ENCODE peak calls at places on chromosomes 4 and X, in seven cellular contexts. K is substantia nigra, R is HCT116, M is mammary epithelial cell, Y is adrenal gland, A is body of pancreas, H is OCI-LY7. L is an unnamed sample.

GRCh38 chr4:76420901-76421581 is at the start of gene CCDC158:
- DNase-seq in K (no peak), R (no peak), M (no peak), Y (no peak), A (peak), H (no peak), L (no peak)

GRCh38 chrX:10017866-10018265 is 50.7 kb downstream of the CLDN34 start:
- DNase-seq in K (no peak), R (peak), M (peak), Y (no peak), A (no peak), H (peak), L (no peak)

GRCh38 chr4:110998308-110998707 is 375.4 kb upstream of the PITX2 start:
- DNase-seq in K (no peak), R (no peak), M (no peak), Y (no peak), A (no peak), H (no peak), L (no peak)

GRCh38 chr4:44186096-44186849 is 262.3 kb downstream of the KCTD8 start:
- DNase-seq in K (no peak), R (no peak), M (no peak), Y (no peak), A (no peak), H (no peak), L (no peak)

GRCh38 chr4:74311696-74312313 is 3.5 kb downstream of the EPGN start:
- DNase-seq in K (no peak), R (peak), M (peak), Y (no peak), A (peak), H (peak), L (no peak)

GRCh38 chr4:148962539-148963290 is 520.5 kb upstream of the NR3C2 start:
- DNase-seq in K (no peak), R (no peak), M (peak), Y (no peak), A (no peak), H (no peak), L (no peak)

GRCh38 chrX:63993936-63994335 is 208.9 kb upstream of the ARHGEF9 start:
- DNase-seq in K (no peak), R (no peak), M (no peak), Y (no peak), A (no peak), H (no peak), L (no peak)

GRCh38 chr4:84971319-84971932 is 4.9 kb upstream of the WDFY3 start:
- DNase-seq in K (no peak), R (peak), M (peak), Y (no peak), A (no peak), H (peak), L (no peak)

GRCh38 chrX:132209527-132209926 is 9.7 kb downstream of the RAP2C start:
- DNase-seq in K (no peak), R (no peak), M (peak), Y (no peak), A (no peak), H (no peak), L (no peak)

GRCh38 chr4:86960557-86960959 is 25.7 kb downstream of the AFF1 start:
- DNase-seq in K (no peak), R (no peak), M (no peak), Y (no peak), A (no peak), H (peak), L (no peak)

GRCh38 chr4:4270529-4270928 is 19.4 kb downstream of the LYAR start:
- DNase-seq in K (no peak), R (no peak), M (peak), Y (no peak), A (no peak), H (no peak), L (no peak)

GRCh38 chrX:85922821-85923220 is 124.5 kb downstream of the CHM start:
- DNase-seq in K (no peak), R (no peak), M (peak), Y (no peak), A (no peak), H (no peak), L (peak)

GRCh38 chr4:140122891-140123290 is 31.1 kb downstream of the MAML3 start:
- DNase-seq in K (no peak), R (no peak), M (no peak), Y (no peak), A (no peak), H (no peak), L (no peak)

GRCh38 chrX:1450381-1451161 is 2.1 kb downstream of the ASMTL start:
- DNase-seq in K (no peak), R (no peak), M (no peak), Y (peak), A (no peak), H (no peak), L (no peak)

GRCh38 chr4:72809208-72809607 is 240.2 kb upstream of the ADAMTS3 start:
- DNase-seq in K (no peak), R (no peak), M (peak), Y (no peak), A (no peak), H (no peak), L (peak)

GRCh38 chr4:64682946-64683345 is 273.7 kb upstream of the TECRL start:
- DNase-seq in K (no peak), R (no peak), M (no peak), Y (no peak), A (no peak), H (no peak), L (no peak)

GRCh38 chr4:95548738-95549245 is at the start of gene UNC5C:
- DNase-seq in K (peak), R (no peak), M (peak), Y (peak), A (peak), H (no peak), L (no peak)

GRCh38 chr4:123591875-123592274 is 195.3 kb downstream of the SPRY1 start:
- DNase-seq in K (no peak), R (no peak), M (no peak), Y (no peak), A (no peak), H (no peak), L (no peak)

GRCh38 chr4:80138556-80139538 is 58.5 kb upstream of the PRDM8 start:
- DNase-seq in K (no peak), R (no peak), M (peak), Y (no peak), A (no peak), H (no peak), L (peak)

GRCh38 chrX:106874075-106874474 is 29.1 kb downstream of the RIPPLY1 start:
- DNase-seq in K (no peak), R (no peak), M (no peak), Y (no peak), A (no peak), H (peak), L (no peak)

GRCh38 chr4:40194602-40195161 is 2.1 kb upstream of the RHOH start:
- DNase-seq in K (no peak), R (no peak), M (no peak), Y (no peak), A (no peak), H (peak), L (no peak)

GRCh38 chr4:8038702-8039251 is 99.1 kb upstream of the AFAP1 start:
- DNase-seq in K (no peak), R (no peak), M (no peak), Y (no peak), A (no peak), H (no peak), L (no peak)

GRCh38 chrX:15202458-15203177 is 67.3 kb downstream of the ASB9 start:
- DNase-seq in K (no peak), R (no peak), M (peak), Y (no peak), A (no peak), H (no peak), L (no peak)

GRCh38 chrX:26649534-26649933 is 433.6 kb downstream of the MAGEB5 start:
- DNase-seq in K (no peak), R (peak), M (peak), Y (no peak), A (no peak), H (peak), L (no peak)

GRCh38 chrX:30309139-30309571 is at the start of gene NR0B1:
- DNase-seq in K (no peak), R (no peak), M (no peak), Y (peak), A (peak), H (no peak), L (no peak)

GRCh38 chr4:182493377-182493776 is 250.2 kb downstream of the TENM3 start:
- DNase-seq in K (no peak), R (no peak), M (no peak), Y (no peak), A (no peak), H (no peak), L (no peak)
- H3K27ac ChIP-seq in K (no peak), R (no peak), M (no peak), Y (no peak), A (no peak), H (no peak), L (no peak)

DNA sequence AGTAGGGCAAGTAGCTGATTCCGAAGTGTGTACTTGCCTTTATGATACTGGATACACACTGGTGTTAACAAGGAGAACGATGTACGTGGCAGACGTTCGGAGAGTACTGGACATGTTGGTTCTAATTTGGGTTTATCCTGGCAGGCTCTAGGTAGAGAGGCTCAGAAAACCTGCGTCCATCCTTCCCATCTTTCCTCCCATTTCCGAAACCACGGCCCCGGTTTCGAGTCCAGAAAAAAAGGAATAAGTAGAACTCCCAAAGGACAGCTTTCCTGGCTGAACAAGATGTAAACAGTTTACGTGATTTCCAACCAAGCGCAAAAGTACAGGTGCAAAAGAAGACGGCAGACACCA is 324 bp upstream of the SLC30A9 start:
- DNase-seq in K (no peak), R (no peak), M (no peak), Y (no peak), A (no peak), H (no peak), L (no peak)
- H3K27ac ChIP-seq in K (peak), R (peak), M (peak), Y (peak), A (peak), H (no peak), L (peak)

GRCh38 chr4:67575232-67575888 is 16.8 kb downstream of the STAP1 start:
- DNase-seq in K (no peak), R (no peak), M (no peak), Y (no peak), A (no peak), H (peak), L (no peak)
- H3K27ac ChIP-seq in K (no peak), R (no peak), M (no peak), Y (no peak), A (peak), H (peak), L (no peak)

DNA sequence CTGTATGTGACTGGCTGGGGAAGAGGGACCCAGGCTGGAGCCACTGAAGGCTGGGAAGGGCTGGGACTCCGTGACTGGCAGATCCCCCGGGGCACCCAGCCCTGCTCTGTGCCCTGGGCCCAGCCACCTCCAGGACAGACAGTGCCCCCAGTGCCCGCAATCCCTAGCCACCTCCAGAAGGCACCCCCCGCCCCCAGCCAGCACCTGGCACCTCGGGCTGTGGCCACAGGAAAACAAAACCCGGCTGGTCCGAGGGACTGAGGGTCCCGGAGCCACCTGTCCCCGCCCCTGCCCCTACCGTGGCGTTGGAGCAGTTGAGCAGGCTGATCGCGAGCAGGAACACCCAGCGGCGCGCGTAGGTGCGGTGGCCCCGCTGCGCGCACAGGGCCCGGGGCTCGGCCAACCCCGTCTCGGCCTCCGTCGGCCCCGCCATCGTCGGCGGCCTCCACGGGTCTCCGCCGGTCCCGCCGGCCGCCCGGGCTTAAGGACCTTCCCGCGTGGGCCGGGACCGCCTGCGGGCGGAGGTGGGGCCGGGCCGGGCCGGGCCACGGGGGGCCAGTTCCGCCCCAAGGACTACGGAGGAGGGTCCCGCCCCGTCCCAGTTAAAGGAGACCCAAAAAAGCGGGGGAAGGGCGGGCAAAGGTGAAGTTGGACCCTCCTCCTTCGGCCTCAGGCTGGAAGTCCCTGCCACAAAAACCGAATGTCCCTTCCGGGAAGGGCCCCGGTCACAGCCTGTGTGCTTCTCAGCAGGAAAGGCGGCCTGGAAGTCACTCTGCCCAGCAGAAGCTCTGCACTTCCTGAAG is at the start of gene SLC49A3:
- DNase-seq in K (no peak), R (no peak), M (no peak), Y (no peak), A (no peak), H (no peak), L (no peak)
- H3K27ac ChIP-seq in K (peak), R (peak), M (no peak), Y (peak), A (peak), H (no peak), L (no peak)

GRCh38 chr4:10180927-10181744 is 64.5 kb upstream of the WDR1 start:
- DNase-seq in K (no peak), R (no peak), M (peak), Y (no peak), A (no peak), H (peak), L (no peak)

GRCh38 chr4:10178763-10179162 is 62.2 kb upstream of the WDR1 start:
- DNase-seq in K (no peak), R (no peak), M (no peak), Y (no peak), A (no peak), H (no peak), L (no peak)

GRCh38 chr4:10180603-10180926 is 64.0 kb upstream of the WDR1 start:
- DNase-seq in K (no peak), R (no peak), M (no peak), Y (no peak), A (no peak), H (no peak), L (no peak)

GRCh38 chr4:10181745-10182445 is 65.3 kb upstream of the WDR1 start:
- DNase-seq in K (no peak), R (no peak), M (no peak), Y (no peak), A (no peak), H (no peak), L (no peak)

DNA sequence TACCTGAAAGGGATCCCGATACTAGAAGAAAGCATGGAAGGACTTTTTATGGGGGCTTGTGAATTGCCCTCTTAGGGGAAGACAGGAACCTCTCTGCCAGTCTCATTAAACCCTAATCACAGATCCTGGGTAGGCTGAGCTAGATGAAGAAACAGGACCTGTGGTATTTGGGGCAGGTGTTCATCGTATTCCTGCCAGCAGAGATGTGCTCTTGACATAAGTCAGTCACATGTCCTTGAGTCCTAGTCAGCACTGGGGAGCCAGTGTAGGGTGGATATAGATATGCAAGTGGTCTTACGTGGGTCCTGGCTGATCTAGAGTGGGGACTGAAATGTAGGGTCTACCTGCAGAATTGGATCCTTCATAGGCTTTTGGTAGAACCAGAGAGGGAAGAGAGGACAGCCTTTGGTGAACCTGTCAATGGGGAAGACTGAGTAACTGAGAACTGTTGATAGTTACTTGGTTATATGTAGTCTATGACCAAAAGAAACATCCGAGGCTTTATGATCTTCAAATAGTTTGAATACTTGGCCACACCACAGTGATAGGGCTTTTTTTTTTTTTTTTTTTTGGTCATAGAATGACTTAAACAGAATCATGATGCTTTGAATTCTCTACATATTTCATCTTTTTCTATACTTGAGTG is 63.5 kb upstream of the WDR1 start:
- DNase-seq in K (no peak), R (no peak), M (no peak), Y (no peak), A (no peak), H (no peak), L (no peak)
- H3K27ac ChIP-seq in K (no peak), R (no peak), M (no peak), Y (no peak), A (no peak), H (no peak), L (no peak)